ENCODE peak calls at places on chromosomes 2 and 18, in eight cellular contexts. P is uterus; M is stomach; B is heart left ventricle; R is CD8-positive, alpha-beta memory T cell; Y is fibroblast of lung; W is cardiac muscle cell; X is mammary epithelial cell. O is an unnamed sample. For H3K27me3 and H3K36me3, the result is how much of the 10 kb centered on the place peaks cover.

GRCh38 chr18:63395503-63395902 is 26.8 kb downstream of the VPS4B start:
- DNase-seq in X (no peak), M (no peak), W (no peak), P (no peak), B (no peak), R (no peak), Y (no peak), O (no peak)

GRCh38 chr2:42910657-42911405 is 118.4 kb upstream of the HAAO start:
- DNase-seq in R (no peak), B (no peak), M (no peak), P (no peak), X (no peak), W (no peak), Y (no peak), O (no peak)

GRCh38 chr2:158179660-158180059 is 78.0 kb downstream of the UPP2 start:
- DNase-seq in W (peak), M (no peak), P (no peak), Y (no peak), B (no peak), X (no peak), R (no peak), O (peak)

GRCh38 chr18:25737710-25738251 is 352.6 kb downstream of the SS18 start:
- DNase-seq in R (no peak), Y (peak), X (peak), B (no peak), P (no peak), W (no peak), M (no peak), O (no peak)

GRCh38 chr2:240983996-240984498 is 14.4 kb upstream of the SNED1 start:
- DNase-seq in R (no peak), X (no peak), W (no peak), Y (no peak), M (no peak), P (peak), B (peak), O (no peak)

GRCh38 chr2:147594038-147594437 is 250.8 kb upstream of the ACVR2A start:
- DNase-seq in X (no peak), W (no peak), R (no peak), B (no peak), M (no peak), Y (no peak), P (no peak), O (no peak)

GRCh38 chr2:239395524-239395923 is 5.3 kb downstream of the HDAC4 start:
- DNase-seq in W (peak), M (no peak), R (no peak), X (no peak), Y (no peak), P (peak), B (peak), O (no peak)

GRCh38 chr2:225042800-225043167 is 516 bp upstream of the DOCK10 start:
- DNase-seq in P (no peak), M (no peak), X (no peak), Y (no peak), B (no peak), R (no peak), W (no peak), O (no peak)

GRCh38 chr2:9951522-9952285 is at the start of gene GRHL1:
- DNase-seq in P (peak), R (peak), M (peak), B (peak), X (peak), W (peak), Y (peak), O (peak)

GRCh38 chr2:219511547-219512325 is 2.5 kb upstream of the ASIC4 start:
- DNase-seq in M (no peak), W (no peak), X (no peak), Y (no peak), P (peak), B (no peak), R (no peak), O (no peak)
- H3K4me3 ChIP-seq in M (no peak), W (no peak), X (no peak), Y (no peak), P (no peak), B (no peak), R (no peak), O (no peak)

GRCh38 chr2:73291093-73291460 is 2.3 kb downstream of the EGR4 start:
- DNase-seq in W (peak), X (peak), M (no peak), P (no peak), B (peak), R (peak), Y (peak), O (peak)
- H3K27me3 ChIP-seq in W (half or more), X (under half), M (under half), P (under half), B (under half), R (under half), Y (half or more), O (under half)

GRCh38 chr2:187748958-187749357 is 194.7 kb upstream of the TFPI start:
- DNase-seq in X (no peak), R (no peak), B (no peak), Y (no peak), M (no peak), P (no peak), W (peak), O (no peak)
- H3K36me3 ChIP-seq in X (under half), R (under half), B (under half), Y (under half), M (under half), P (under half), W (under half), O (under half)

DNA sequence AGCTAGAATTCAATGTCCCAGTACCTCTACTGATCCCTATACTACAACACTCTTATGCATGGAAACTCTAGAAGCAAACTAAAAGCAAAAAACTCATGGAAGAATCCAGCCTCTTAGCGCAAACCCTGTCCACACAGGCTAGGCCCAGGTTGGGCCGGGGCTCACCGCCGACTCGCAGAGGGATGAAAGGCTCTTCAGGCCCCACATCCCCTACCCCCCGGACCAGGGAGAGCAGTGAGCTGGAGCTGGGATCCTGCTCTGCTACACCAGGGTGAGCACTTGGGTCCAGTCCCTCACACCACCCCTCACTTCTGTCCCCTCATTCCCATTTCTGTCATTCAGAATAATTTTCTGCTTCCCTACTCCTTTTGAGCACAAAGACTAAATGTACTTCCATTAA is 2.0 kb downstream of the OST4 start:
- DNase-seq in M (no peak), B (no peak), X (no peak), W (no peak), Y (no peak), R (no peak), P (no peak), O (no peak)
- H3K4me3 ChIP-seq in M (peak), B (no peak), X (no peak), W (no peak), Y (no peak), R (no peak), P (no peak), O (no peak)

DNA sequence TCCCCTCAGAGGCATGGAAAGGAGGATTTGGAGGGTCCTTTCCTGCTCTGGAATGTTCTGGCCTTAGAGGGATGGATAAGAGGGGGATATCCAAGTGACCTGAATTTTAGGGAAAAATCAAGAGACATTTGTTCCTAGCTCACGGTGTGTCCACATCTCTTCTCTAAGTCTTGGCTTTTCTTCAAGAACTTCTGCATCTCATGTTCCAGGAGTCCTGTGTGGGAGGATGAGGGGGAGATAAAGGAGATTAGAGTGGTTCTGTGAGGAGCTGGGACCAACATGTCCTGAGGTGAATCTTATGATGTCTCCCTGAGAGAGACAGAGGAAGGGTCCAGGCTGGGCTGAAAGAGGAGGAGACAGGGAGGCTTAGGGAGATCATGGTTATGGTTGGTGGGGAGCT is 11.7 kb downstream of the EMX1 start:
- DNase-seq in R (no peak), B (no peak), X (no peak), Y (no peak), M (no peak), P (no peak), W (no peak), O (no peak)
- H3K27me3 ChIP-seq in R (under half), B (under half), X (under half), Y (half or more), M (under half), P (under half), W (half or more), O (under half)

GRCh38 chr18:23539298-23539697 is 36.0 kb downstream of the RMC1 start:
- DNase-seq in M (no peak), W (no peak), R (no peak), X (no peak), Y (no peak), P (no peak), B (no peak), O (no peak)
- H3K36me3 ChIP-seq in M (half or more), W (under half), R (half or more), X (half or more), Y (under half), P (under half), B (half or more), O (half or more)

DNA sequence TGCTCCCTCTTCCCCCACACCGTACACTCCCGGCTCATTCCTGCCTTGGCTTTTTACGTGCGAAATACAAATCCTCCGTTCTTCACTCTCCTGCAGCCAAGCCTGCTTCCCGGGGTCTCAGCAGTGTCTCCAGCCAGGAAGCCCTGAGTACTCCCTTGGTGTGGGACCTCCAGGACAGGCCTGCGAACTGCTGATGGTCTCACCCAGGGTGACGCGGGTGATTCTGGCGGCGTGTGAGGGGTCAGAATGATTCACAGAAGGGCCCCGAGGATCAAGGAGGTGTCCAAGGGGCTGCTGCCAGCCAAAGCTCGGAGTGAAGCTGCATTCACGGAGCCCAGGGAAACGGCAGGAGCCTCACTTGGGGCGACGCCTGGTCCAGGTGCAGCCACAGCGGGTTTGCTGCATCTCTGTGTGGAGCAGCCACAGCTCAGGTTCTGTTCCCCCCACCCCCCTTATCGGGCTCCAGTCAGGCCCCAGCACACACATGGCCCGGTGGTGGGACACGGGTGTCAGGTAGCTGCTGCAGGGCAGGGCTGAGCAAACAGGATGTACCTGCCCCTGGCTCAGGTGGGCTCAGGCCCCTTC is 337.7 kb upstream of the MYT1L start:
- DNase-seq in X (no peak), R (no peak), B (no peak), M (no peak), Y (no peak), W (no peak), P (no peak), O (no peak)
- H3K4me3 ChIP-seq in X (no peak), R (no peak), B (no peak), M (no peak), Y (no peak), W (no peak), P (no peak), O (no peak)